ENCODE peak calls at places on chromosomes 1 and 21, in four cellular contexts. T is activated CD4-positive, alpha-beta T cell treated with anti-CD3 and anti-CD28 coated beads, Interleukin-2, amount 50 U/mL, for 1 hour; C is H4; L is fibroblast of pulmonary artery. J is an unnamed sample.

GRCh38 chr1:64936958-64937357 is 29.4 kb downstream of the JAK1 start:
- DNase-seq in T (no peak), C (no peak), L (peak), J (no peak)

GRCh38 chr1:178869114-178869697 is 1.7 kb downstream of the ANGPTL1 start:
- DNase-seq in T (no peak), C (no peak), L (peak), J (no peak)

GRCh38 chr21:34029724-34030528 is 43.5 kb upstream of the MRPS6 start:
- DNase-seq in T (no peak), C (peak), L (peak), J (peak)

GRCh38 chr1:174534789-174535188 is 87.0 kb downstream of the GPR52 start:
- DNase-seq in T (no peak), C (no peak), L (no peak), J (no peak)

GRCh38 chr1:228854907-228855306 is 119.6 kb downstream of the RHOU start:
- DNase-seq in T (no peak), C (no peak), L (no peak), J (no peak)

GRCh38 chr1:71521655-71522264 is 440.9 kb upstream of the ZRANB2 start:
- DNase-seq in T (no peak), C (peak), L (peak), J (peak)

GRCh38 chr1:107141491-107142369 is 891 bp downstream of the NTNG1 start:
- DNase-seq in T (no peak), C (peak), L (peak), J (peak)

GRCh38 chr1:15176120-15176519 is 22.6 kb downstream of the TMEM51 start:
- DNase-seq in T (no peak), C (no peak), L (no peak), J (no peak)

GRCh38 chr1:84539972-84540371 is 33.6 kb upstream of the GNG5 start:
- DNase-seq in T (no peak), C (peak), L (peak), J (no peak)

GRCh38 chr1:16163882-16164820 is 8.3 kb upstream of the EPHA2 start:
- DNase-seq in T (no peak), C (peak), L (peak), J (peak)

GRCh38 chr1:52631759-52632331 is 1.1 kb upstream of the SHISAL2A start:
- DNase-seq in T (no peak), C (no peak), L (no peak), J (no peak)

GRCh38 chr1:160675641-160676410 is 29.0 kb upstream of the SLAMF1 start:
- DNase-seq in T (peak), C (peak), L (peak), J (peak)

GRCh38 chr21:14901482-14901958 is 163.3 kb downstream of the NRIP1 start:
- DNase-seq in T (no peak), C (peak), L (no peak), J (peak)

GRCh38 chr1:80358141-80358540 is 1351.6 kb upstream of the ADGRL4 start:
- DNase-seq in T (no peak), C (no peak), L (no peak), J (no peak)

GRCh38 chr1:214901718-214902117 is 180.8 kb upstream of the KCNK2 start:
- DNase-seq in T (no peak), C (no peak), L (peak), J (no peak)

GRCh38 chr1:19811206-19811851 is 3.8 kb downstream of the RNF186 start:
- DNase-seq in T (peak), C (peak), L (peak), J (peak)

GRCh38 chr1:89523597-89524368 is 846 bp upstream of the LRRC8B start:
- DNase-seq in T (peak), C (no peak), L (no peak), J (peak)

GRCh38 chr1:35885961-35886558 is 3.1 kb downstream of the AGO1 start:
- DNase-seq in T (no peak), C (no peak), L (no peak), J (no peak)

GRCh38 chr21:16162953-16163352 is 433.2 kb downstream of the USP25 start:
- DNase-seq in T (no peak), C (peak), L (no peak), J (no peak)

GRCh38 chr1:66168467-66168887 is 365.5 kb upstream of the SGIP1 start:
- DNase-seq in T (no peak), C (peak), L (peak), J (no peak)

GRCh38 chr1:245383396-245384330 is 228.9 kb downstream of the KIF26B start:
- DNase-seq in T (no peak), C (no peak), L (no peak), J (no peak)

GRCh38 chr1:66503841-66504470 is 30.0 kb upstream of the SGIP1 start:
- DNase-seq in T (peak), C (peak), L (peak), J (peak)

GRCh38 chr1:4778056-4778455 is 123.6 kb downstream of the AJAP1 start:
- DNase-seq in T (no peak), C (no peak), L (no peak), J (no peak)

GRCh38 chr1:236397173-236397759 is 3.2 kb downstream of the EDARADD start:
- DNase-seq in T (no peak), C (no peak), L (peak), J (no peak)

GRCh38 chr1:116878804-116879477 is 30.8 kb upstream of the PTGFRN start:
- DNase-seq in T (no peak), C (peak), L (peak), J (no peak)

GRCh38 chr1:154938604-154939399 is 2.3 kb upstream of the PMVK start:
- DNase-seq in T (no peak), C (no peak), L (no peak), J (no peak)

GRCh38 chr1:181548491-181548890 is 65.2 kb downstream of the CACNA1E start:
- DNase-seq in T (no peak), C (no peak), L (no peak), J (no peak)

GRCh38 chr1:90925928-90926869 is 95.6 kb downstream of the ZNF644 start:
- DNase-seq in T (no peak), C (peak), L (peak), J (peak)

GRCh38 chr1:232978091-232978634 is 27.8 kb downstream of the NTPCR start:
- DNase-seq in T (no peak), C (no peak), L (peak), J (no peak)

GRCh38 chr1:156356875-156357534 is 12.0 kb upstream of the RHBG start:
- DNase-seq in T (peak), C (peak), L (peak), J (peak)

GRCh38 chr1:165354739-165355138 is 1.8 kb downstream of the LMX1A start:
- DNase-seq in T (no peak), C (no peak), L (no peak), J (no peak)

J was measured in ACHN.